ENCODE peak calls at places on chromosomes 3 and 15, in four cellular contexts. H is K562, O is A549, Z is WTC11. N is an unnamed sample.

GRCh38 chr15:36911322-36911944 is 188.9 kb downstream of the MEIS2 start:
- DNase-seq in H (no peak), Z (no peak), O (no peak), N (peak; percentile 3)

GRCh38 chr3:172315401-172316091 is 132.7 kb downstream of the GHSR start:
- DNase-seq in O (peak; percentile 21), H (peak; percentile 27), Z (no peak), N (peak; percentile 21)

GRCh38 chr3:112143689-112144088 is 10.6 kb upstream of the GCSAM start:
- DNase-seq in Z (no peak), H (no peak), O (no peak), N (no peak)

GRCh38 chr3:152879130-152879789 is 44.3 kb downstream of the P2RY1 start:
- DNase-seq in H (no peak), O (no peak), Z (no peak), N (no peak)

GRCh38 chr3:11591401-11592266 is 52.1 kb downstream of the VGLL4 start:
- DNase-seq in Z (peak; percentile 44), H (no peak), O (no peak), N (no peak)

GRCh38 chr3:55364426-55364825 is 122.7 kb downstream of the WNT5A start:
- DNase-seq in O (no peak), Z (no peak), H (no peak), N (no peak)

GRCh38 chr15:69661446-69661845 is 208.8 kb downstream of the RPLP1 start:
- DNase-seq in Z (no peak), O (no peak), H (no peak), N (no peak)

GRCh38 chr15:99435761-99436346 is 129.9 kb upstream of the MEF2A start:
- DNase-seq in O (no peak), H (no peak), Z (no peak), N (no peak)

GRCh38 chr3:6779140-6779539 is 81.8 kb upstream of the GRM7 start:
- DNase-seq in O (no peak), Z (no peak), H (peak; percentile 18), N (peak; percentile 10)

GRCh38 chr15:90086868-90087268 is 15.4 kb downstream of the IDH2 start:
- DNase-seq in Z (peak; percentile 68), H (peak; percentile 67), O (peak; percentile 79), N (peak; percentile 74)

GRCh38 chr3:194322701-194323174 is 28.4 kb downstream of the CPN2 start:
- DNase-seq in O (peak; percentile 84), Z (no peak), H (peak; percentile 37), N (peak; percentile 24)

GRCh38 chr15:83565553-83566159 is 88.3 kb upstream of the ADAMTSL3 start:
- DNase-seq in H (peak; percentile 23), Z (no peak), O (peak; percentile 48), N (peak; percentile 44)

GRCh38 chr3:98022978-98023820 is 11.9 kb downstream of the GABRR3 start:
- DNase-seq in H (peak; percentile 43), Z (peak; percentile 93), O (peak; percentile 43), N (peak; percentile 79)

GRCh38 chr3:171950373-171950772 is 89.0 kb upstream of the FNDC3B start:
- DNase-seq in O (peak; percentile 41), Z (no peak), H (no peak), N (peak; percentile 67)

GRCh38 chr15:61749169-61749568 is 311.1 kb downstream of the VPS13C start:
- DNase-seq in O (no peak), Z (no peak), H (no peak), N (no peak)

GRCh38 chr3:56753206-56753605 is 48.5 kb downstream of the ARHGEF3 start:
- DNase-seq in Z (no peak), H (no peak), O (no peak), N (peak; percentile 49)

GRCh38 chr15:96692826-96693225 is 362.3 kb downstream of the NR2F2 start:
- DNase-seq in Z (no peak), H (no peak), O (no peak), N (no peak)

GRCh38 chr3:9912294-9912935 is 4.5 kb upstream of the IL17RC start:
- DNase-seq in O (no peak), Z (no peak), H (no peak), N (peak; percentile 92)

GRCh38 chr3:54353547-54354339 is 231.4 kb downstream of the CACNA2D3 start:
- DNase-seq in H (no peak), O (no peak), Z (no peak), N (no peak)

GRCh38 chr15:40755821-40756220 is 767 bp upstream of the RMDN3 start:
- DNase-seq in H (no peak), Z (no peak), O (no peak), N (peak; percentile 47)

GRCh38 chr15:88890495-88890894 is 4.8 kb downstream of the HAPLN3 start:
- DNase-seq in Z (no peak), O (no peak), H (no peak), N (no peak)

GRCh38 chr3:186128158-186128557 is 19.3 kb upstream of the ETV5 start:
- DNase-seq in Z (peak; percentile 46), H (no peak), O (no peak), N (no peak)

GRCh38 chr3:17258823-17259436 is 374.2 kb downstream of the PLCL2 start:
- DNase-seq in H (peak; percentile 41), O (peak; percentile 28), Z (no peak), N (peak; percentile 51)

GRCh38 chr15:43912991-43913927 is 86.5 kb downstream of the WDR76 start:
- DNase-seq in H (no peak), O (peak; percentile 43), Z (no peak), N (no peak)

GRCh38 chr3:146156801-146157310 is 4.1 kb downstream of the PLOD2 start:
- DNase-seq in H (no peak), Z (no peak), O (no peak), N (no peak)

GRCh38 chr3:60742606-60743145 is 508.6 kb downstream of the FHIT start:
- DNase-seq in H (peak; percentile 3), Z (peak; percentile 77), O (peak; percentile 3), N (no peak)

GRCh38 chr15:71304681-71305080 is 189.4 kb downstream of the THSD4 start:
- DNase-seq in H (no peak), O (no peak), Z (no peak), N (no peak)

GRCh38 chr3:194198938-194199337 is 63.0 kb downstream of the HES1 start:
- DNase-seq in O (no peak), H (no peak), Z (no peak), N (peak; percentile 67)

GRCh38 chr3:123480428-123480827 is 31.5 kb upstream of the ADCY5 start:
- DNase-seq in H (no peak), Z (no peak), O (no peak), N (peak; percentile 52)

GRCh38 chr3:13114811-13115615 is 41.8 kb upstream of the IQSEC1 start:
- DNase-seq in Z (no peak), H (no peak), O (no peak), N (no peak)

GRCh38 chr3:45806072-45806471 is 9.7 kb upstream of the SLC6A20 start:
- DNase-seq in H (no peak), Z (no peak), O (no peak), N (no peak)

GRCh38 chr3:126131881-126132750 is 48.2 kb upstream of the SLC41A3 start:
- DNase-seq in H (no peak), Z (peak; percentile 5), O (no peak), N (no peak)

GRCh38 chr15:41906608-41907007 is 12.8 kb upstream of the SPTBN5 start:
- DNase-seq in Z (no peak), O (no peak), H (no peak), N (no peak)

GRCh38 chr3:23455775-23456174 is 252.6 kb downstream of the UBE2E2 start:
- DNase-seq in O (no peak), Z (no peak), H (no peak), N (peak; percentile 59)

DNA sequence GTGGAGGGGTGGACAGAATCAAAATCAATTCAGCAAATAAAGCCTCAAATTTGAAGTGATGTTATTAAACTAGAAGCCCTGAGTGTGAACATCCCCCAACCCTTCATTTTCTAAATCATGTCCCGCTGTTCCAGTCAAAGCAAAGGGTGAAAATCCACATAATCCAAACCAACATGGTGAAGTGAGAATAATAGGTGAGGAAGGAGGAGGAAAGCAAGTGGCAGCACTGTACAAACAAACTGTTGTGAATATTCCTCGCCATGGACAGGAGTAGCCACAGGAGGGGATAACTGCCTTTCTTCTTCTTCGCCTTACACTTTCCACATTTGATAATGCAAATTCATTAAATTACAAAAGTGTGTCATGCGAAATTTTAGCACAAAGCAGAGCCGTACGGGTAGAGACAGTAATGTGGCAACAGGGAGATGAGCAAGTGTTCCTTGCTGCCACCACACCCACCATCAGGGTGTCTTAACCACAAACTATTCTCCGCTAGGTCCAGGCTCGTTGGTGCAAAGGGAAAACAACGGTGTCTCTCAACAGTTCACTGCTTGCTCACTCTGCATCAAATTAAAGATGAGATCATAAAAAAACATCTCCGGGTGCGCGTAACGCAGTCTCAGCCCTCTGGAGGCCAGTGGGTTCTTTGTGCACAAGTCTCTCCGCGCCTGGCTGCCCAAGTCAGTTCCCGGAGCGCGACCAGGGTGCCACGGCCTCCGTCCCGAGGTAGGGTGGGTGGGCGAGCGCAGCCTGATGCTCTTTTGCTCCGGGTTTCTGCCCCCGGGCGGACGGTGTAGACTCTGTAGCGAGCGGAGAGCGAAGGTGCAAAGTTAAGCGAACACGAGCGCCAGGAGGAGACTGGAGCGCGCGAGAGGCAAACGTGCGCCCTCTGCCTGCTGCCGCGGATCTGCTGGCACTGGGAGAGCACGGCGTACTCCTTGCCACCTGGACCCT is 6.7 kb downstream of the EPHA3 start:
- DNase-seq in O (no peak), H (no peak), Z (peak; percentile 89), N (no peak)
- TF ChIP-seq CTCF in O (peak; percentile 50), H (no peak), Z (peak; percentile 62), N (no peak)

GRCh38 chr3:42067324-42067723 is 23.8 kb upstream of the TRAK1 start:
- DNase-seq in O (no peak), H (no peak), Z (no peak), N (no peak)
- TF ChIP-seq MAX in O (no peak), H (no peak), Z (no peak), N (no peak)

DNA sequence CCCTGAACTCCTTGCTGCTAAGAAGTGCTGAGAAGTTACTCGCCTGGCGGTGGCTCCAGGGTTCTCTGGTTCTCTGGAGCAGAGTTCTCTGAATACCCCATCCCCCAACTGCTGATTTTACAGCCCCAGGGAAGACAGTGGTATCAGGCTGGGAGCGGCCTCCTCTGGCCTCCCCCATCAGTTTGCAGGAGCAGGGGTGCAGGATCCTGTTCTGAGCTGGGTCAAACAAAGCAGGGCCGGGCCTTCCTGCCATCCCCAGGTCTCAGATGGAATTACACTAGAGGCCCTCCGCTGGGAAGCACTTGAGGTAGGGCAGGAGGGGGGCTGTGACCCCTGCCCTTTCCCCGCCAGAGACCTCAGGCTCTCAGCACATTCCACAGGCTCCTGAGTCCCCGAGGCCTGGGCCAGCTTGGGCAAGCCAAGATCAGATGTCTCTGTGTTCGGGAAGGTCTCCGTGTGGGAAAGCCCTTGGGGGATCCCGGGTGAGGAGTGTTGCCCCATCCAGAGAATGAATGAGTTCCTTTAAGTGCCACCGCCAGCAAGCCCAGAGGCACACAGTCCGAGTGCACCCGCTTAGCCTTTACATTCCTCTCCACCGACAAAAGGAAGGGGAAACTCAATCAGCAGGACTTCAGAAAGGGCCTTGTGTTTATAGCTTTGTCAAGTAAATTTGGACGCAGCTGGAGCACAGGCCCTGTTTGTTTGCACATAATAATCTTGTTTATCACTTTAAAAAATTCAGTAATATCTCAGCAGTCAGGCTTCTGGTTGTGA is 150.0 kb downstream of the LRRK1 start:
- DNase-seq in H (peak; percentile 13), Z (peak; percentile 86), O (no peak), N (no peak)
- TF ChIP-seq CTCF in H (no peak), Z (no peak), O (no peak), N (no peak)

GRCh38 chr3:53260286-53260785 is 4.5 kb upstream of the TKT start:
- DNase-seq in H (no peak), O (no peak), Z (no peak), N (no peak)

GRCh38 chr3:53261712-53262111 is 5.9 kb upstream of the TKT start:
- DNase-seq in Z (no peak), H (no peak), O (no peak), N (no peak)

GRCh38 chr3:53267766-53268165 is 11.9 kb upstream of the TKT start:
- DNase-seq in Z (no peak), H (no peak), O (no peak), N (no peak)

GRCh38 chr3:53263907-53264306 is 8.1 kb upstream of the TKT start:
- DNase-seq in H (no peak), Z (no peak), O (no peak), N (no peak)

GRCh38 chr3:53264718-53265117 is 8.9 kb upstream of the TKT start:
- DNase-seq in H (no peak), Z (no peak), O (no peak), N (no peak)
- TF ChIP-seq MAX in H (no peak), Z (no peak), O (no peak), N (no peak)

N was measured in NB4.